ENCODE peak calls at places on chromosomes 13 and 19, in six cellular contexts. Z, A, F, Y, S and X are unnamed samples.

GRCh38 chr19:461664-462551 is 1.1 kb upstream of the SHC2 start:
- DNase-seq in Z (no peak), A (peak; percentile 79), F (no peak), Y (no peak), S (no peak), X (peak; percentile 95)

GRCh38 chr13:74026753-74027152 is 107.5 kb downstream of the KLF12 start:
- DNase-seq in Y (no peak), F (no peak), A (no peak), Z (no peak), S (peak; percentile 61), X (no peak)

GRCh38 chr19:30373593-30373992 is 1.4 kb downstream of the ZNF536 start:
- DNase-seq in S (no peak), F (no peak), Z (no peak), Y (no peak), A (no peak), X (no peak)

GRCh38 chr19:31271569-31271911 is 77.7 kb downstream of the TSHZ3 start:
- DNase-seq in A (no peak), Y (no peak), S (no peak), Z (no peak), F (no peak), X (no peak)

GRCh38 chr19:56076413-56076998 is 44.6 kb downstream of the ZNF787 start:
- DNase-seq in A (peak; percentile 59), S (peak; percentile 61), F (no peak), Z (no peak), Y (no peak), X (no peak)

GRCh38 chr13:58587183-58587582 is 955.6 kb downstream of the PCDH17 start:
- DNase-seq in S (no peak), Z (no peak), A (no peak), Y (no peak), F (no peak), X (no peak)

GRCh38 chr13:37602743-37603381 is 4.3 kb upstream of the POSTN start:
- DNase-seq in A (no peak), Z (no peak), Y (peak; percentile 2), S (peak; percentile 43), F (no peak), X (no peak)

GRCh38 chr13:61463027-61463426 is 47.4 kb upstream of the PCDH20 start:
- DNase-seq in Z (no peak), S (no peak), F (no peak), A (no peak), Y (no peak), X (no peak)

GRCh38 chr13:25167349-25167748 is 4.7 kb downstream of the AMER2 start:
- DNase-seq in Y (no peak), Z (no peak), S (no peak), A (no peak), F (no peak), X (no peak)

GRCh38 chr13:40318366-40318765 is 348.1 kb downstream of the FOXO1 start:
- DNase-seq in F (no peak), A (no peak), Z (peak; percentile 78), Y (no peak), S (peak; percentile 12), X (no peak)

GRCh38 chr13:99207511-99207910 is 6.9 kb downstream of the UBAC2 start:
- DNase-seq in A (no peak), Z (no peak), S (no peak), F (no peak), Y (no peak), X (no peak)

GRCh38 chr13:68727788-68728187 is 1379.8 kb upstream of the ATXN8OS start:
- DNase-seq in S (no peak), A (no peak), Y (no peak), Z (no peak), F (no peak), X (no peak)

GRCh38 chr13:23748591-23748990 is 140.6 kb downstream of the MIPEP start:
- DNase-seq in Z (peak; percentile 21), F (no peak), Y (no peak), A (no peak), S (no peak), X (no peak)

GRCh38 chr13:52695856-52696255 is 43.2 kb downstream of the SUGT1 start:
- DNase-seq in S (peak; percentile 86), F (no peak), Y (no peak), Z (no peak), A (no peak), X (no peak)

GRCh38 chr19:398719-399118 is 10.2 kb downstream of the C2CD4C start:
- DNase-seq in F (no peak), A (peak; percentile 9), S (no peak), Y (no peak), Z (no peak), X (no peak)

GRCh38 chr13:44667950-44668349 is 91.8 kb upstream of the TSC22D1 start:
- DNase-seq in A (no peak), F (no peak), Z (no peak), S (peak; percentile 49), Y (no peak), X (no peak)

GRCh38 chr13:27997904-27998522 is 9.5 kb upstream of the URAD start:
- DNase-seq in F (no peak), A (no peak), Z (peak; percentile 32), Y (no peak), S (peak; percentile 28), X (no peak)